ENCODE peak calls at places on chromosomes 2 and 18, in eight cellular contexts. F, C, R, M, V, I, P and H are unnamed samples.

GRCh38 chr2:38876407-38876806 is 631 bp downstream of the MORN2 start:
- DNase-seq in C (no peak), R (no peak), F (no peak), I (no peak), V (peak; percentile 30), M (no peak), P (peak; percentile 2), H (no peak)

GRCh38 chr18:9101730-9102390 is 639 bp upstream of the NDUFV2 start:
- DNase-seq in R (peak; percentile 67), M (peak; percentile 64), C (no peak), F (no peak), V (peak; percentile 61), I (peak; percentile 62), P (peak; percentile 87), H (peak; percentile 78)

GRCh38 chr2:61253136-61253535 is 91.1 kb downstream of the C2orf74 start:
- DNase-seq in V (no peak), M (no peak), C (no peak), R (no peak), P (no peak), I (no peak), F (no peak), H (no peak)

GRCh38 chr2:173146590-173146989 is 70.9 kb downstream of the MAP3K20 start:
- DNase-seq in R (no peak), F (no peak), M (no peak), C (no peak), V (no peak), P (no peak), I (no peak), H (no peak)

GRCh38 chr18:59451963-59452362 is 92.9 kb upstream of the LMAN1 start:
- DNase-seq in C (no peak), F (no peak), I (no peak), M (no peak), V (no peak), P (no peak), R (no peak), H (no peak)

GRCh38 chr2:160651416-160652200 is 158.0 kb upstream of the RBMS1 start:
- DNase-seq in C (no peak), M (no peak), F (no peak), R (no peak), I (peak; percentile 33), V (peak; percentile 29), P (no peak), H (no peak)

GRCh38 chr2:238162171-238162515 is 3.4 kb downstream of the ERFE start:
- DNase-seq in I (no peak), R (no peak), M (no peak), P (no peak), F (no peak), V (no peak), C (no peak), H (no peak)

GRCh38 chr2:3535467-3535793 is 16.1 kb upstream of the ADI1 start:
- DNase-seq in F (no peak), R (no peak), P (no peak), C (no peak), I (no peak), V (no peak), M (peak; percentile 40), H (peak; percentile 65)

GRCh38 chr2:207812858-207813175 is 43.1 kb upstream of the FZD5 start:
- DNase-seq in R (no peak), F (no peak), P (no peak), V (no peak), M (no peak), C (no peak), I (no peak), H (no peak)